ENCODE peak calls at places on chromosome 4, in six cellular contexts. Q, F, L, Z, U and G are unnamed samples.

GRCh38 chr4:109298279-109299010 is 4.0 kb downstream of the COL25A1 start:
- DNase-seq in F (no peak), U (peak; percentile 13), Z (no peak), L (no peak), Q (no peak), G (no peak)

GRCh38 chr4:163528618-163529017 is 34.1 kb downstream of the TMA16 start:
- DNase-seq in Q (no peak), U (no peak), Z (no peak), F (no peak), L (no peak), G (no peak)

GRCh38 chr4:17447675-17448298 is 64.1 kb downstream of the QDPR start:
- DNase-seq in Z (no peak), L (peak; percentile 67), Q (peak; percentile 88), F (no peak), U (peak; percentile 89), G (no peak)

GRCh38 chr4:175970072-175970471 is 95.6 kb upstream of the WDR17 start:
- DNase-seq in U (no peak), L (no peak), Q (no peak), F (no peak), Z (no peak), G (no peak)

GRCh38 chr4:21826071-21826470 is 122.5 kb downstream of the KCNIP4 start:
- DNase-seq in Z (no peak), Q (no peak), U (no peak), F (no peak), L (no peak), G (no peak)

GRCh38 chr4:89290727-89291126 is 16.9 kb downstream of the GPRIN3 start:
- DNase-seq in L (no peak), U (no peak), F (no peak), Q (no peak), Z (no peak), G (no peak)

GRCh38 chr4:123479944-123480343 is 83.3 kb downstream of the SPRY1 start:
- DNase-seq in Z (no peak), U (peak; percentile 24), L (no peak), Q (no peak), F (no peak), G (no peak)

GRCh38 chr4:99652596-99653436 is 4.8 kb downstream of the C4orf54 start:
- DNase-seq in F (no peak), Q (no peak), U (no peak), Z (no peak), L (no peak), G (no peak)

GRCh38 chr4:159035570-159035969 is 67.3 kb upstream of the RAPGEF2 start:
- DNase-seq in Q (no peak), F (no peak), U (no peak), Z (no peak), L (no peak), G (no peak)

GRCh38 chr4:53649357-53649756 is 58.1 kb upstream of the LNX1 start:
- DNase-seq in F (no peak), Z (no peak), L (no peak), U (no peak), Q (no peak), G (no peak)

GRCh38 chr4:99104153-99104552 is 15.6 kb upstream of the ADH5 start:
- DNase-seq in U (no peak), Z (no peak), L (no peak), Q (no peak), F (no peak), G (no peak)

DNA sequence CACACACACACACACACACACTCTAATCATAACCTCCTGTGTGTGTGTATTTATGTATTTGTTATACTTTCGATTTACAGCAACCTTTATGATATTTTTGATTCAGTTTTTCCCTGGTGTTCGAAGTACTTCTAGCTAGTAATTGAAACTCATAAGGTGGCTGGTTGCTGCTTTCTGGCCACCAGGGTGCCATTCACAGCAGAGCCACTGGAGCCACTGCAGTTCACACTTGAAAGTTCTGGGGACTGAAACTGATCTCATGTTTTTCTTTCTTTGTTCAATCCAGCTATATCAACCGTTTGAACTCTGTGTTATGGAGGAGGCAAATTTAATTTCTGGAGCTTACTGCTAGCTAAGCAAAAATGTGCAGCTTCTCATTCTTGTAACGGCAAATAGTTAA is 419.4 kb downstream of the ADGRL3 start:
- DNase-seq in Q (no peak), U (no peak), F (no peak), Z (no peak), L (no peak), G (no peak)
- TF ChIP-seq CTCF in Q (no peak), U (peak; percentile 9), F (no peak), Z (no peak), L (no peak), G (peak; percentile 14)

DNA sequence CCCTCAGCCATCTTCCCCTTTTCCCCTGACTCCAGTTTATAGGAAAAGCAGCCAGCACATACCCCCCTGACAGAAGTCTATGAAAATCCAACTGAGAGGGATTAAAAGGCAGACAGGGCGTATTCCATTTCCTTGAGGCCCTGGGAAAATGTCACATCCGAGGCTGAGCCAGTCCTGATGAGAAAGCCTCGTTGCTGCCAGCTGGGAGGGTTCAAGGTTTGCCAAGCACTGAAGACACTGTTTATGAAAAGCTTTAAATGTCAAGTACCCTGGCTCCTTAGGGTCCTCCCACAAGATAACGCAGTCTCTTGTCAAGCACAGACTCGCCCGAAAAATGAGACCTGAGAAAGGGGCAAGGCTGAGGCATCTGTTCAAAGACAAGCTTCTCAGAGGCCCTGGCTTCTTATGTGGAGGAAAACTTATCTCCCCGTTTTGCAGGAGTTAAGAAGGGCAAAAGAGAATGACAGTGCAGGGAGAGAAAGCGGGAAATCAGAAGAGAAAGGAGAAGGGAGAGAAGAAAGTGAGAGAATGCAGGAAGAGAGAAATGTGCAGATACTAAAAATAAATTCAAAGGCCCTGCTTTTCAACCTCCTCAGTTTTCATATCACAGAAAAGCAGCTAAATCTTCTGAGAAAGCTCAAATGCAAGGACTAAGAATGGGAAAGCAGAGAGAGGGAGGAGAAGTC is 44.7 kb downstream of the SCD5 start:
- DNase-seq in Q (peak; percentile 61), U (no peak), F (peak; percentile 25), L (peak; percentile 52), Z (peak; percentile 54), G (no peak)
- TF ChIP-seq CTCF in Q (no peak), U (no peak), F (no peak), L (no peak), Z (no peak), G (no peak)

GRCh38 chr4:3021627-3022026 is 52.7 kb downstream of the HTT-AS start:
- DNase-seq in Z (no peak), U (no peak), Q (no peak), L (no peak), F (no peak), G (no peak)
- TF ChIP-seq CTCF in Z (no peak), U (no peak), Q (no peak), L (no peak), F (no peak), G (no peak)

DNA sequence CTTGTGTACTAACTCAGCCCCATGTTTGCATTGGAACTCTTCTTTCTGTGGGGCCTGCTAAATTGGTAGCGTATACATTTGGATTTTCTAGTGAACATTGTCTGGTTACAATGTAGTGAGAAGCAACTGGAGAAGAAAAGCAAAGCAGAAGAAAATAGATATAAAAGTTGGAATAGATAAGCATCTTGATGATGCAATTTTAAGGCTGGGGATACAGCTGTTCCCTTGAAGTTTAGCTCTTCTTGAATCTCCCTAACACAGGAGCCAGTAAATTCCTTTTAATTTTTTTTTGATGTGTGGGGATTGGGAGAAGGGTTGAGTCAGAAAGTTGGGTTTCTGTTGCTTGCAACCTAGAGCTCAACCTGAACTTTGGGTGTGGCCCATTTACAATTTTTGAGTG is 308.1 kb downstream of the STIM2 start:
- DNase-seq in Q (no peak), F (no peak), L (no peak), U (no peak), Z (no peak), G (no peak)
- TF ChIP-seq CTCF in Q (no peak), F (no peak), L (no peak), U (no peak), Z (no peak), G (no peak)